ENCODE peak calls at places on chromosomes 1 and 21, in eight cellular contexts. One of them, this sample, is unnamed.

GRCh38 chr1:52533710-52534109 is 19.2 kb downstream of the TUT4 start:
- DNase-seq in EL: no peak
- DNase-seq in neural progenitor cell: no peak
- DNase-seq in colonic mucosa: no peak
- DNase-seq in D341Med: no peak
- DNase-seq in stimulated activated CD4-positive, alpha-beta T cell treated with anti-CD3 and anti-CD28 coated beads, Interleukin-2, amount 100 ng/mL, for 4 hours: no peak
- DNase-seq in NCI-H1436: no peak
- DNase-seq in cardiac muscle cell: no peak
- DNase-seq in this sample: no peak

GRCh38 chr1:21335750-21336168 is 45.5 kb upstream of the ECE1 start:
- DNase-seq in neural progenitor cell: no peak
- DNase-seq in NCI-H1436: peak
- DNase-seq in D341Med: peak
- DNase-seq in colonic mucosa: no peak
- DNase-seq in stimulated activated CD4-positive, alpha-beta T cell treated with anti-CD3 and anti-CD28 coated beads, Interleukin-2, amount 100 ng/mL, for 4 hours: no peak
- DNase-seq in cardiac muscle cell: no peak
- DNase-seq in EL: no peak
- DNase-seq in this sample: no peak

GRCh38 chr1:226654046-226654445 is 85.0 kb downstream of the ITPKB start:
- DNase-seq in cardiac muscle cell: peak
- DNase-seq in neural progenitor cell: peak
- DNase-seq in colonic mucosa: no peak
- DNase-seq in EL: peak
- DNase-seq in NCI-H1436: no peak
- DNase-seq in stimulated activated CD4-positive, alpha-beta T cell treated with anti-CD3 and anti-CD28 coated beads, Interleukin-2, amount 100 ng/mL, for 4 hours: no peak
- DNase-seq in D341Med: no peak
- DNase-seq in this sample: peak

GRCh38 chr21:25907573-25908275 is 173.0 kb downstream of the GABPA start:
- DNase-seq in colonic mucosa: no peak
- DNase-seq in stimulated activated CD4-positive, alpha-beta T cell treated with anti-CD3 and anti-CD28 coated beads, Interleukin-2, amount 100 ng/mL, for 4 hours: no peak
- DNase-seq in EL: no peak
- DNase-seq in cardiac muscle cell: peak
- DNase-seq in neural progenitor cell: no peak
- DNase-seq in NCI-H1436: no peak
- DNase-seq in D341Med: no peak
- DNase-seq in this sample: no peak

GRCh38 chr1:219798283-219799030 is 129.9 kb downstream of the SLC30A10 start:
- DNase-seq in colonic mucosa: no peak
- DNase-seq in D341Med: no peak
- DNase-seq in stimulated activated CD4-positive, alpha-beta T cell treated with anti-CD3 and anti-CD28 coated beads, Interleukin-2, amount 100 ng/mL, for 4 hours: no peak
- DNase-seq in cardiac muscle cell: peak
- DNase-seq in EL: peak
- DNase-seq in neural progenitor cell: no peak
- DNase-seq in NCI-H1436: no peak
- DNase-seq in this sample: no peak

GRCh38 chr1:160293020-160293968 is 8.4 kb upstream of the PEX19 start:
- DNase-seq in stimulated activated CD4-positive, alpha-beta T cell treated with anti-CD3 and anti-CD28 coated beads, Interleukin-2, amount 100 ng/mL, for 4 hours: no peak
- DNase-seq in colonic mucosa: no peak
- DNase-seq in D341Med: no peak
- DNase-seq in EL: no peak
- DNase-seq in NCI-H1436: no peak
- DNase-seq in neural progenitor cell: no peak
- DNase-seq in cardiac muscle cell: no peak
- DNase-seq in this sample: no peak

GRCh38 chr1:56961426-56961825 is 4.4 kb downstream of the C8B start:
- DNase-seq in NCI-H1436: no peak
- DNase-seq in EL: no peak
- DNase-seq in colonic mucosa: no peak
- DNase-seq in neural progenitor cell: no peak
- DNase-seq in stimulated activated CD4-positive, alpha-beta T cell treated with anti-CD3 and anti-CD28 coated beads, Interleukin-2, amount 100 ng/mL, for 4 hours: no peak
- DNase-seq in D341Med: no peak
- DNase-seq in cardiac muscle cell: no peak
- DNase-seq in this sample: no peak

GRCh38 chr1:78854556-78854955 is 152.0 kb downstream of the ADGRL4 start:
- DNase-seq in cardiac muscle cell: no peak
- DNase-seq in NCI-H1436: no peak
- DNase-seq in neural progenitor cell: no peak
- DNase-seq in D341Med: no peak
- DNase-seq in EL: no peak
- DNase-seq in colonic mucosa: no peak
- DNase-seq in stimulated activated CD4-positive, alpha-beta T cell treated with anti-CD3 and anti-CD28 coated beads, Interleukin-2, amount 100 ng/mL, for 4 hours: no peak
- DNase-seq in this sample: no peak

GRCh38 chr1:98340511-98340910 is 321.0 kb upstream of the SNX7 start:
- DNase-seq in cardiac muscle cell: peak
- DNase-seq in D341Med: no peak
- DNase-seq in colonic mucosa: no peak
- DNase-seq in EL: peak
- DNase-seq in neural progenitor cell: no peak
- DNase-seq in NCI-H1436: no peak
- DNase-seq in stimulated activated CD4-positive, alpha-beta T cell treated with anti-CD3 and anti-CD28 coated beads, Interleukin-2, amount 100 ng/mL, for 4 hours: no peak
- DNase-seq in this sample: no peak

GRCh38 chr1:152141971-152142584 is 16.9 kb downstream of the RPTN start:
- DNase-seq in NCI-H1436: no peak
- DNase-seq in neural progenitor cell: peak
- DNase-seq in stimulated activated CD4-positive, alpha-beta T cell treated with anti-CD3 and anti-CD28 coated beads, Interleukin-2, amount 100 ng/mL, for 4 hours: no peak
- DNase-seq in D341Med: no peak
- DNase-seq in cardiac muscle cell: peak
- DNase-seq in colonic mucosa: peak
- DNase-seq in EL: peak
- DNase-seq in this sample: peak

GRCh38 chr1:50271968-50272578 is 151.2 kb downstream of the DMRTA2 start:
- DNase-seq in EL: peak
- DNase-seq in neural progenitor cell: peak
- DNase-seq in colonic mucosa: peak
- DNase-seq in cardiac muscle cell: peak
- DNase-seq in stimulated activated CD4-positive, alpha-beta T cell treated with anti-CD3 and anti-CD28 coated beads, Interleukin-2, amount 100 ng/mL, for 4 hours: no peak
- DNase-seq in D341Med: peak
- DNase-seq in NCI-H1436: peak
- DNase-seq in this sample: peak

GRCh38 chr1:65953170-65953569 is 160.5 kb downstream of the PDE4B start:
- DNase-seq in stimulated activated CD4-positive, alpha-beta T cell treated with anti-CD3 and anti-CD28 coated beads, Interleukin-2, amount 100 ng/mL, for 4 hours: no peak
- DNase-seq in cardiac muscle cell: peak
- DNase-seq in EL: no peak
- DNase-seq in colonic mucosa: no peak
- DNase-seq in NCI-H1436: no peak
- DNase-seq in neural progenitor cell: no peak
- DNase-seq in D341Med: no peak
- DNase-seq in this sample: no peak

GRCh38 chr1:37438971-37439671 is 35.3 kb upstream of the ZC3H12A start:
- DNase-seq in D341Med: no peak
- DNase-seq in stimulated activated CD4-positive, alpha-beta T cell treated with anti-CD3 and anti-CD28 coated beads, Interleukin-2, amount 100 ng/mL, for 4 hours: no peak
- DNase-seq in EL: no peak
- DNase-seq in NCI-H1436: peak
- DNase-seq in neural progenitor cell: peak
- DNase-seq in colonic mucosa: no peak
- DNase-seq in cardiac muscle cell: no peak
- DNase-seq in this sample: peak

GRCh38 chr1:175218786-175219447 is 26.3 kb upstream of the KIAA0040 start:
- DNase-seq in cardiac muscle cell: no peak
- DNase-seq in stimulated activated CD4-positive, alpha-beta T cell treated with anti-CD3 and anti-CD28 coated beads, Interleukin-2, amount 100 ng/mL, for 4 hours: no peak
- DNase-seq in NCI-H1436: no peak
- DNase-seq in neural progenitor cell: no peak
- DNase-seq in EL: no peak
- DNase-seq in colonic mucosa: no peak
- DNase-seq in D341Med: no peak
- DNase-seq in this sample: no peak

GRCh38 chr1:53134961-53135734 is 7.3 kb downstream of the SLC1A7 start:
- DNase-seq in stimulated activated CD4-positive, alpha-beta T cell treated with anti-CD3 and anti-CD28 coated beads, Interleukin-2, amount 100 ng/mL, for 4 hours: no peak
- DNase-seq in D341Med: peak
- DNase-seq in NCI-H1436: no peak
- DNase-seq in colonic mucosa: peak
- DNase-seq in neural progenitor cell: no peak
- DNase-seq in EL: no peak
- DNase-seq in cardiac muscle cell: peak
- DNase-seq in this sample: no peak

GRCh38 chr1:29758764-29759499 is 522.6 kb downstream of the PTPRU start:
- DNase-seq in cardiac muscle cell: no peak
- DNase-seq in neural progenitor cell: no peak
- DNase-seq in stimulated activated CD4-positive, alpha-beta T cell treated with anti-CD3 and anti-CD28 coated beads, Interleukin-2, amount 100 ng/mL, for 4 hours: no peak
- DNase-seq in colonic mucosa: no peak
- DNase-seq in NCI-H1436: no peak
- DNase-seq in D341Med: no peak
- DNase-seq in EL: no peak
- DNase-seq in this sample: peak

GRCh38 chr1:61873581-61873980 is 131.3 kb downstream of the PATJ start:
- DNase-seq in stimulated activated CD4-positive, alpha-beta T cell treated with anti-CD3 and anti-CD28 coated beads, Interleukin-2, amount 100 ng/mL, for 4 hours: no peak
- DNase-seq in EL: no peak
- DNase-seq in NCI-H1436: no peak
- DNase-seq in D341Med: no peak
- DNase-seq in neural progenitor cell: no peak
- DNase-seq in colonic mucosa: no peak
- DNase-seq in cardiac muscle cell: no peak
- DNase-seq in this sample: peak

GRCh38 chr1:42333662-42334239 is 1.3 kb downstream of the FOXJ3 start:
- DNase-seq in colonic mucosa: no peak
- DNase-seq in cardiac muscle cell: no peak
- DNase-seq in neural progenitor cell: peak
- DNase-seq in stimulated activated CD4-positive, alpha-beta T cell treated with anti-CD3 and anti-CD28 coated beads, Interleukin-2, amount 100 ng/mL, for 4 hours: no peak
- DNase-seq in D341Med: no peak
- DNase-seq in EL: no peak
- DNase-seq in NCI-H1436: no peak
- DNase-seq in this sample: no peak

GRCh38 chr1:48552903-48553626 is 81.1 kb upstream of the SPATA6 start:
- DNase-seq in NCI-H1436: no peak
- DNase-seq in colonic mucosa: no peak
- DNase-seq in D341Med: no peak
- DNase-seq in cardiac muscle cell: no peak
- DNase-seq in EL: no peak
- DNase-seq in neural progenitor cell: no peak
- DNase-seq in stimulated activated CD4-positive, alpha-beta T cell treated with anti-CD3 and anti-CD28 coated beads, Interleukin-2, amount 100 ng/mL, for 4 hours: no peak
- DNase-seq in this sample: no peak

GRCh38 chr1:2612591-2613365 is 20.0 kb downstream of the MMEL1 start:
- DNase-seq in NCI-H1436: no peak
- DNase-seq in colonic mucosa: no peak
- DNase-seq in EL: no peak
- DNase-seq in neural progenitor cell: no peak
- DNase-seq in D341Med: no peak
- DNase-seq in cardiac muscle cell: no peak
- DNase-seq in stimulated activated CD4-positive, alpha-beta T cell treated with anti-CD3 and anti-CD28 coated beads, Interleukin-2, amount 100 ng/mL, for 4 hours: no peak
- DNase-seq in this sample: no peak

GRCh38 chr1:84569216-84569615 is 5.0 kb downstream of the CTBS start:
- DNase-seq in stimulated activated CD4-positive, alpha-beta T cell treated with anti-CD3 and anti-CD28 coated beads, Interleukin-2, amount 100 ng/mL, for 4 hours: no peak
- DNase-seq in EL: no peak
- DNase-seq in D341Med: peak
- DNase-seq in NCI-H1436: no peak
- DNase-seq in colonic mucosa: no peak
- DNase-seq in neural progenitor cell: no peak
- DNase-seq in cardiac muscle cell: no peak
- DNase-seq in this sample: no peak

GRCh38 chr1:165355221-165355976 is 1.1 kb downstream of the LMX1A start:
- DNase-seq in NCI-H1436: no peak
- DNase-seq in neural progenitor cell: peak
- DNase-seq in cardiac muscle cell: no peak
- DNase-seq in D341Med: no peak
- DNase-seq in stimulated activated CD4-positive, alpha-beta T cell treated with anti-CD3 and anti-CD28 coated beads, Interleukin-2, amount 100 ng/mL, for 4 hours: no peak
- DNase-seq in colonic mucosa: no peak
- DNase-seq in EL: no peak
- DNase-seq in this sample: peak

GRCh38 chr1:68141079-68141800 is 90.8 kb upstream of the DIRAS3 start:
- DNase-seq in stimulated activated CD4-positive, alpha-beta T cell treated with anti-CD3 and anti-CD28 coated beads, Interleukin-2, amount 100 ng/mL, for 4 hours: no peak
- DNase-seq in cardiac muscle cell: peak
- DNase-seq in colonic mucosa: no peak
- DNase-seq in D341Med: no peak
- DNase-seq in neural progenitor cell: peak
- DNase-seq in NCI-H1436: no peak
- DNase-seq in EL: no peak
- DNase-seq in this sample: no peak

GRCh38 chr1:100325415-100326324 is 26.6 kb upstream of the CDC14A start:
- DNase-seq in EL: no peak
- DNase-seq in D341Med: no peak
- DNase-seq in NCI-H1436: no peak
- DNase-seq in cardiac muscle cell: no peak
- DNase-seq in stimulated activated CD4-positive, alpha-beta T cell treated with anti-CD3 and anti-CD28 coated beads, Interleukin-2, amount 100 ng/mL, for 4 hours: no peak
- DNase-seq in neural progenitor cell: no peak
- DNase-seq in colonic mucosa: no peak
- DNase-seq in this sample: no peak

GRCh38 chr1:108119500-108119899 is 80.6 kb downstream of the SLC25A24 start:
- DNase-seq in NCI-H1436: no peak
- DNase-seq in cardiac muscle cell: no peak
- DNase-seq in colonic mucosa: no peak
- DNase-seq in D341Med: no peak
- DNase-seq in stimulated activated CD4-positive, alpha-beta T cell treated with anti-CD3 and anti-CD28 coated beads, Interleukin-2, amount 100 ng/mL, for 4 hours: no peak
- DNase-seq in neural progenitor cell: peak
- DNase-seq in EL: no peak
- DNase-seq in this sample: no peak

GRCh38 chr1:203557958-203558760 is 64.2 kb downstream of the OPTC start:
- DNase-seq in neural progenitor cell: no peak
- DNase-seq in colonic mucosa: no peak
- DNase-seq in stimulated activated CD4-positive, alpha-beta T cell treated with anti-CD3 and anti-CD28 coated beads, Interleukin-2, amount 100 ng/mL, for 4 hours: no peak
- DNase-seq in cardiac muscle cell: peak
- DNase-seq in EL: peak
- DNase-seq in NCI-H1436: peak
- DNase-seq in D341Med: no peak
- DNase-seq in this sample: no peak

GRCh38 chr1:63917571-63918394 is 144.0 kb downstream of the ROR1 start:
- DNase-seq in D341Med: peak
- DNase-seq in NCI-H1436: no peak
- DNase-seq in cardiac muscle cell: no peak
- DNase-seq in EL: peak
- DNase-seq in stimulated activated CD4-positive, alpha-beta T cell treated with anti-CD3 and anti-CD28 coated beads, Interleukin-2, amount 100 ng/mL, for 4 hours: no peak
- DNase-seq in colonic mucosa: no peak
- DNase-seq in neural progenitor cell: peak
- DNase-seq in this sample: peak

GRCh38 chr1:155061381-155062150 is 2.0 kb upstream of the EFNA4 start:
- DNase-seq in EL: peak
- DNase-seq in neural progenitor cell: peak
- DNase-seq in cardiac muscle cell: peak
- DNase-seq in NCI-H1436: peak
- DNase-seq in stimulated activated CD4-positive, alpha-beta T cell treated with anti-CD3 and anti-CD28 coated beads, Interleukin-2, amount 100 ng/mL, for 4 hours: peak
- DNase-seq in D341Med: peak
- DNase-seq in colonic mucosa: peak
- DNase-seq in this sample: peak

GRCh38 chr1:47533176-47534039 is 95.6 kb downstream of the FOXD2 start:
- DNase-seq in NCI-H1436: peak
- DNase-seq in cardiac muscle cell: peak
- DNase-seq in stimulated activated CD4-positive, alpha-beta T cell treated with anti-CD3 and anti-CD28 coated beads, Interleukin-2, amount 100 ng/mL, for 4 hours: no peak
- DNase-seq in colonic mucosa: no peak
- DNase-seq in EL: peak
- DNase-seq in D341Med: no peak
- DNase-seq in neural progenitor cell: peak
- DNase-seq in this sample: peak

GRCh38 chr1:193705473-193706074 is 519.2 kb upstream of the B3GALT2 start:
- DNase-seq in stimulated activated CD4-positive, alpha-beta T cell treated with anti-CD3 and anti-CD28 coated beads, Interleukin-2, amount 100 ng/mL, for 4 hours: no peak
- DNase-seq in neural progenitor cell: no peak
- DNase-seq in D341Med: no peak
- DNase-seq in cardiac muscle cell: peak
- DNase-seq in EL: peak
- DNase-seq in colonic mucosa: no peak
- DNase-seq in NCI-H1436: no peak
- DNase-seq in this sample: no peak

GRCh38 chr1:239601108-239601507 is 214.7 kb downstream of the CHRM3 start:
- DNase-seq in cardiac muscle cell: no peak
- DNase-seq in D341Med: no peak
- DNase-seq in stimulated activated CD4-positive, alpha-beta T cell treated with anti-CD3 and anti-CD28 coated beads, Interleukin-2, amount 100 ng/mL, for 4 hours: no peak
- DNase-seq in NCI-H1436: no peak
- DNase-seq in neural progenitor cell: no peak
- DNase-seq in EL: no peak
- DNase-seq in colonic mucosa: no peak
- DNase-seq in this sample: no peak

GRCh38 chr1:220363196-220363831 is 91.1 kb upstream of the RAB3GAP2 start:
- DNase-seq in cardiac muscle cell: no peak
- DNase-seq in EL: peak
- DNase-seq in NCI-H1436: no peak
- DNase-seq in colonic mucosa: no peak
- DNase-seq in neural progenitor cell: no peak
- DNase-seq in stimulated activated CD4-positive, alpha-beta T cell treated with anti-CD3 and anti-CD28 coated beads, Interleukin-2, amount 100 ng/mL, for 4 hours: no peak
- DNase-seq in D341Med: peak
- DNase-seq in this sample: no peak

GRCh38 chr21:38211321-38211720 is 45.5 kb upstream of the KCNJ15 start:
- DNase-seq in neural progenitor cell: no peak
- DNase-seq in stimulated activated CD4-positive, alpha-beta T cell treated with anti-CD3 and anti-CD28 coated beads, Interleukin-2, amount 100 ng/mL, for 4 hours: no peak
- DNase-seq in colonic mucosa: no peak
- DNase-seq in EL: no peak
- DNase-seq in D341Med: no peak
- DNase-seq in cardiac muscle cell: no peak
- DNase-seq in NCI-H1436: no peak
- DNase-seq in this sample: no peak

GRCh38 chr1:8107897-8108296 is 81.8 kb upstream of the ERRFI1 start:
- DNase-seq in neural progenitor cell: no peak
- DNase-seq in EL: no peak
- DNase-seq in D341Med: no peak
- DNase-seq in colonic mucosa: no peak
- DNase-seq in cardiac muscle cell: no peak
- DNase-seq in stimulated activated CD4-positive, alpha-beta T cell treated with anti-CD3 and anti-CD28 coated beads, Interleukin-2, amount 100 ng/mL, for 4 hours: no peak
- DNase-seq in NCI-H1436: no peak
- DNase-seq in this sample: no peak

This sample was measured in H9.